ENCODE peak calls at places on chromosomes 16 and 17, in six cellular contexts. A is mammary epithelial cell, D is mesendoderm, P is sigmoid colon, I is left ventricle myocardium inferior, C is spleen. Q is an unnamed sample.

GRCh38 chr16:58024673-58025350 is 742 bp upstream of the MMP15 start:
- DNase-seq in A (no peak), D (peak), P (no peak), I (peak), C (peak), Q (no peak)

GRCh38 chr17:49557204-49558024 is 18.3 kb upstream of the NXPH3 start:
- DNase-seq in A (peak), D (peak), P (peak), I (no peak), C (peak), Q (no peak)

GRCh38 chr16:841455-842060 is 41.0 kb upstream of the GNG13 start:
- DNase-seq in A (no peak), D (no peak), P (no peak), I (no peak), C (no peak), Q (no peak)

GRCh38 chr17:70774339-70775110 is 605.2 kb downstream of the KCNJ2 start:
- DNase-seq in A (no peak), D (no peak), P (no peak), I (no peak), C (no peak), Q (no peak)

GRCh38 chr17:47077576-47077975 is 98.5 kb upstream of the RPRML start:
- DNase-seq in A (peak), D (no peak), P (no peak), I (no peak), C (no peak), Q (no peak)

GRCh38 chr16:19242987-19243386 is 42.5 kb upstream of the CLEC19A start:
- DNase-seq in A (no peak), D (no peak), P (no peak), I (no peak), C (no peak), Q (no peak)

GRCh38 chr17:44749076-44750020 is 9.4 kb upstream of the ADAM11 start:
- DNase-seq in A (no peak), D (no peak), P (no peak), I (peak), C (no peak), Q (no peak)

GRCh38 chr16:89170346-89171215 is 967 bp upstream of the CDH15 start:
- DNase-seq in A (no peak), D (peak), P (no peak), I (no peak), C (peak), Q (no peak)

GRCh38 chr17:55806745-55807466 is 56.1 kb downstream of the PCTP start:
- DNase-seq in A (no peak), D (no peak), P (no peak), I (no peak), C (no peak), Q (no peak)

GRCh38 chr17:12209792-12210191 is 189.1 kb downstream of the MAP2K4 start:
- DNase-seq in A (no peak), D (no peak), P (no peak), I (no peak), C (no peak), Q (no peak)

GRCh38 chr16:58217341-58217925 is 19.5 kb upstream of the CSNK2A2 start:
- DNase-seq in A (no peak), D (no peak), P (no peak), I (no peak), C (no peak), Q (no peak)

GRCh38 chr16:72108353-72109102 is 14.9 kb downstream of the DHX38 start:
- DNase-seq in A (no peak), D (no peak), P (no peak), I (no peak), C (no peak), Q (no peak)

GRCh38 chr17:33435716-33436301 is 142.7 kb upstream of the ASIC2 start:
- DNase-seq in A (peak), D (no peak), P (no peak), I (no peak), C (no peak), Q (no peak)

GRCh38 chr17:47789611-47790520 is 31.7 kb downstream of the OSBPL7 start:
- DNase-seq in A (peak), D (peak), P (no peak), I (peak), C (peak), Q (no peak)

GRCh38 chr16:14354561-14355351 is 275.3 kb downstream of the PARN start:
- DNase-seq in A (peak), D (no peak), P (no peak), I (no peak), C (no peak), Q (no peak)
- H3K4me3 ChIP-seq in A (no peak), D (no peak), P (no peak), I (no peak), C (no peak), Q (no peak)

GRCh38 chr17:21211825-21212479 is 2.0 kb downstream of the TMEM11 start:
- DNase-seq in A (no peak), D (no peak), P (no peak), I (no peak), C (no peak), Q (no peak)
- H3K4me3 ChIP-seq in A (no peak), D (no peak), P (no peak), I (peak), C (no peak), Q (no peak)

GRCh38 chr17:38451840-38452529 is 23.7 kb downstream of the ARHGAP23 start:
- DNase-seq in A (no peak), D (peak), P (no peak), I (no peak), C (no peak), Q (no peak)
- H3K4me3 ChIP-seq in A (no peak), D (peak), P (peak), I (peak), C (no peak), Q (no peak)

GRCh38 chr17:81428521-81428920 is 33.3 kb downstream of the BAHCC1 start:
- DNase-seq in A (no peak), D (no peak), P (no peak), I (no peak), C (no peak), Q (no peak)
- H3K4me3 ChIP-seq in A (no peak), D (no peak), P (no peak), I (no peak), C (no peak), Q (no peak)

GRCh38 chr17:63702223-63702577 is 2.3 kb upstream of the LIMD2 start:
- DNase-seq in A (no peak), D (no peak), P (no peak), I (no peak), C (peak), Q (no peak)

GRCh38 chr17:63702616-63703015 is 2.7 kb upstream of the LIMD2 start:
- DNase-seq in A (no peak), D (no peak), P (no peak), I (no peak), C (no peak), Q (no peak)

GRCh38 chr17:63703029-63703428 is 3.1 kb upstream of the LIMD2 start:
- DNase-seq in A (no peak), D (no peak), P (no peak), I (no peak), C (no peak), Q (no peak)

GRCh38 chr17:63700528-63701441 is 860 bp upstream of the LIMD2 start:
- DNase-seq in A (no peak), D (peak), P (peak), I (peak), C (peak), Q (no peak)

GRCh38 chr17:63701477-63702222 is 1.7 kb upstream of the LIMD2 start:
- DNase-seq in A (no peak), D (no peak), P (no peak), I (peak), C (peak), Q (no peak)
- H3K4me3 ChIP-seq in A (no peak), D (peak), P (peak), I (peak), C (peak), Q (no peak)

DNA sequence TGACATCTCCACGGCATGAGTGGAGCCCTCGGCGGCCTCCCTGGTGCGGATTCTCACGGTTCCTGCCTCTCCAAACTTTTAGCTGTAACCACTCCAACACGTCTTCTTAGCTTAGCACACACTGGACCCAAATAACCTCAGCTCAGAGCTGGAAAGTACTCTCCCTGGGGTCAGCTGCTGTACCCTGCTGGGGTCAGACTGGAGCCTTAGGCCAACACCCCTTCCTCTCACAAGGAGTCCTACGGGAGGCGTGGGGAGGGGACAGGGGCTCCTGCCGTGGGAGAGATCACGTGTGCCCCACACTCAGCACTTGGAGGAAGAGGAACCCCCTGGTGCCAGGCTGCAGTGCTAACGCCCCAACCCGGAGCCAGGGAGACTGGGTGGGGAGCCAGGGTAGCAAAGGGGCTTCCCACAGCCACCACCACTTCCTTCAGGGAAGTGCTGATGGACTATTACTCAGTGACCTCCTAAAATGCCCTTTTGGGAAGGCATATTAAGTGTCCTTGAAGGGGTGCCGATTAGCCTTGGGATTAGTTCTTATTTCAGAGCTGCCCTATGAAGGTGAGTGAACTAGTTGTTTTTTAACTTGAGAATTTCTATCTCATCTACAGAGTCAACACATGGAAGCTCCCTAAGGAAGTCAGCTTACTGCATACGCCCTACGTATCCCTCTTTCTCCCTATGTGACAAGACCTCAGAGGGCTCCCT is 124.0 kb downstream of the HIC1 start:
- DNase-seq in A (no peak), D (no peak), P (no peak), I (peak), C (peak), Q (no peak)
- H3K4me3 ChIP-seq in A (no peak), D (no peak), P (no peak), I (peak), C (no peak), Q (no peak)